ENCODE peak calls at places on chromosome 12, in eight cellular contexts. One of them, this sample, is unnamed.
A peak's percentile ranks its signal among the peaks of the same experiment; 100 is the strongest.

GRCh38 chr12:27555928-27556778 is 32.1 kb downstream of the PPFIBP1 start:
- DNase-seq in CD8-positive, alpha-beta T cell: no peak
- DNase-seq in OCI-M1: no peak
- DNase-seq in GM12865: peak; percentile 54
- DNase-seq in SHP77: no peak
- DNase-seq in RPMI7951: peak; percentile 76
- DNase-seq in Kasumi-1: no peak
- DNase-seq in AG20443: no peak
- DNase-seq in this sample: no peak

GRCh38 chr12:39033789-39034188 is 128.4 kb upstream of the CPNE8 start:
- DNase-seq in CD8-positive, alpha-beta T cell: no peak
- DNase-seq in OCI-M1: no peak
- DNase-seq in GM12865: no peak
- DNase-seq in SHP77: peak; percentile 45
- DNase-seq in RPMI7951: no peak
- DNase-seq in Kasumi-1: no peak
- DNase-seq in AG20443: no peak
- DNase-seq in this sample: no peak

GRCh38 chr12:59079472-59079871 is 159.2 kb upstream of the LRIG3 start:
- DNase-seq in CD8-positive, alpha-beta T cell: no peak
- DNase-seq in OCI-M1: no peak
- DNase-seq in GM12865: no peak
- DNase-seq in SHP77: no peak
- DNase-seq in RPMI7951: no peak
- DNase-seq in Kasumi-1: no peak
- DNase-seq in AG20443: no peak
- DNase-seq in this sample: no peak

GRCh38 chr12:80861636-80862378 is 75.9 kb downstream of the LIN7A start:
- DNase-seq in CD8-positive, alpha-beta T cell: no peak
- DNase-seq in OCI-M1: peak; percentile 13
- DNase-seq in GM12865: no peak
- DNase-seq in SHP77: no peak
- DNase-seq in RPMI7951: no peak
- DNase-seq in Kasumi-1: no peak
- DNase-seq in AG20443: peak; percentile 28
- DNase-seq in this sample: peak; percentile 62

GRCh38 chr12:10184261-10184843 is 5.5 kb downstream of the TMEM52B start:
- DNase-seq in CD8-positive, alpha-beta T cell: no peak
- DNase-seq in OCI-M1: no peak
- DNase-seq in GM12865: no peak
- DNase-seq in SHP77: no peak
- DNase-seq in RPMI7951: no peak
- DNase-seq in Kasumi-1: no peak
- DNase-seq in AG20443: peak; percentile 57
- DNase-seq in this sample: no peak

GRCh38 chr12:79451988-79452387 is 238.8 kb downstream of the PAWR start:
- DNase-seq in CD8-positive, alpha-beta T cell: no peak
- DNase-seq in OCI-M1: no peak
- DNase-seq in GM12865: no peak
- DNase-seq in SHP77: no peak
- DNase-seq in RPMI7951: peak; percentile 96
- DNase-seq in Kasumi-1: no peak
- DNase-seq in AG20443: peak; percentile 90
- DNase-seq in this sample: no peak

GRCh38 chr12:26648584-26648983 is 184.4 kb downstream of the ITPR2 start:
- DNase-seq in CD8-positive, alpha-beta T cell: no peak
- DNase-seq in OCI-M1: no peak
- DNase-seq in GM12865: no peak
- DNase-seq in SHP77: no peak
- DNase-seq in RPMI7951: peak; percentile 83
- DNase-seq in Kasumi-1: no peak
- DNase-seq in AG20443: peak; percentile 80
- DNase-seq in this sample: no peak

GRCh38 chr12:58491296-58491695 is 429.0 kb downstream of the LRIG3 start:
- DNase-seq in CD8-positive, alpha-beta T cell: no peak
- DNase-seq in OCI-M1: no peak
- DNase-seq in GM12865: no peak
- DNase-seq in SHP77: no peak
- DNase-seq in RPMI7951: peak; percentile 55
- DNase-seq in Kasumi-1: no peak
- DNase-seq in AG20443: peak; percentile 60
- DNase-seq in this sample: no peak

GRCh38 chr12:125564753-125565152 is 499.5 kb downstream of the AACS start:
- DNase-seq in CD8-positive, alpha-beta T cell: no peak
- DNase-seq in OCI-M1: no peak
- DNase-seq in GM12865: no peak
- DNase-seq in SHP77: no peak
- DNase-seq in RPMI7951: no peak
- DNase-seq in Kasumi-1: no peak
- DNase-seq in AG20443: no peak
- DNase-seq in this sample: peak; percentile 10

GRCh38 chr12:28563926-28564325 is 373.7 kb downstream of the CCDC91 start:
- DNase-seq in CD8-positive, alpha-beta T cell: no peak
- DNase-seq in OCI-M1: no peak
- DNase-seq in GM12865: no peak
- DNase-seq in SHP77: no peak
- DNase-seq in RPMI7951: peak; percentile 13
- DNase-seq in Kasumi-1: no peak
- DNase-seq in AG20443: peak; percentile 64
- DNase-seq in this sample: peak; percentile 30

GRCh38 chr12:122984612-122985358 is 4.3 kb downstream of the ARL6IP4 start:
- DNase-seq in CD8-positive, alpha-beta T cell: no peak
- DNase-seq in OCI-M1: peak; percentile 88
- DNase-seq in GM12865: no peak
- DNase-seq in SHP77: no peak
- DNase-seq in RPMI7951: no peak
- DNase-seq in Kasumi-1: no peak
- DNase-seq in AG20443: no peak
- DNase-seq in this sample: no peak

GRCh38 chr12:76303989-76304460 is 44.2 kb downstream of the BBS10 start:
- DNase-seq in CD8-positive, alpha-beta T cell: no peak
- DNase-seq in OCI-M1: peak; percentile 75
- DNase-seq in GM12865: peak; percentile 34
- DNase-seq in SHP77: no peak
- DNase-seq in RPMI7951: peak; percentile 21
- DNase-seq in Kasumi-1: no peak
- DNase-seq in AG20443: no peak
- DNase-seq in this sample: peak; percentile 62

GRCh38 chr12:74111688-74112360 is 425.8 kb upstream of the ATXN7L3B start:
- DNase-seq in CD8-positive, alpha-beta T cell: no peak
- DNase-seq in OCI-M1: peak; percentile 55
- DNase-seq in GM12865: peak; percentile 41
- DNase-seq in SHP77: peak; percentile 1
- DNase-seq in RPMI7951: no peak
- DNase-seq in Kasumi-1: peak; percentile 14
- DNase-seq in AG20443: no peak
- DNase-seq in this sample: peak; percentile 61

GRCh38 chr12:89279499-89279898 is 72.8 kb downstream of the DUSP6 start:
- DNase-seq in CD8-positive, alpha-beta T cell: no peak
- DNase-seq in OCI-M1: no peak
- DNase-seq in GM12865: no peak
- DNase-seq in SHP77: no peak
- DNase-seq in RPMI7951: no peak
- DNase-seq in Kasumi-1: no peak
- DNase-seq in AG20443: no peak
- DNase-seq in this sample: no peak

GRCh38 chr12:29149691-29150382 is 759 bp downstream of the FAR2 start:
- DNase-seq in CD8-positive, alpha-beta T cell: no peak
- DNase-seq in OCI-M1: peak; percentile 62
- DNase-seq in GM12865: no peak
- DNase-seq in SHP77: no peak
- DNase-seq in RPMI7951: no peak
- DNase-seq in Kasumi-1: peak; percentile 59
- DNase-seq in AG20443: no peak
- DNase-seq in this sample: no peak

GRCh38 chr12:76024942-76025600 is 6.5 kb downstream of the PHLDA1 start:
- DNase-seq in CD8-positive, alpha-beta T cell: no peak
- DNase-seq in OCI-M1: peak; percentile 34
- DNase-seq in GM12865: no peak
- DNase-seq in SHP77: no peak
- DNase-seq in RPMI7951: peak; percentile 83
- DNase-seq in Kasumi-1: peak; percentile 45
- DNase-seq in AG20443: peak; percentile 48
- DNase-seq in this sample: peak; percentile 90

GRCh38 chr12:123967121-123967586 is 5.5 kb downstream of the CCDC92 start:
- DNase-seq in CD8-positive, alpha-beta T cell: no peak
- DNase-seq in OCI-M1: peak; percentile 71
- DNase-seq in GM12865: no peak
- DNase-seq in SHP77: no peak
- DNase-seq in RPMI7951: no peak
- DNase-seq in Kasumi-1: no peak
- DNase-seq in AG20443: no peak
- DNase-seq in this sample: no peak

GRCh38 chr12:106066051-106066705 is 72.6 kb downstream of the NUAK1 start:
- DNase-seq in CD8-positive, alpha-beta T cell: no peak
- DNase-seq in OCI-M1: no peak
- DNase-seq in GM12865: no peak
- DNase-seq in SHP77: no peak
- DNase-seq in RPMI7951: peak; percentile 40
- DNase-seq in Kasumi-1: no peak
- DNase-seq in AG20443: no peak
- DNase-seq in this sample: no peak

This sample was measured in NB4.